ENCODE peak calls at places on chromosome 18, in ten cellular contexts. R is OCI-LY7, A is IMR-90, Z is tibial artery, F is PC-9, U is foreskin fibroblast, K is body of pancreas, M is cardiac muscle cell, C is kidney, G is brain microvascular endothelial cell. E is an unnamed sample.
A peak's percentile ranks its signal among the peaks of the same experiment; 100 is the strongest.

GRCh38 chr18:74804677-74805076 is 207.0 kb downstream of the ZNF407 start:
- DNase-seq in M (peak; percentile 19), G (no peak), R (peak; percentile 20), Z (no peak), U (no peak), A (no peak), K (no peak), C (no peak), F (no peak), E (no peak)

GRCh38 chr18:12366794-12367193 is 10.2 kb downstream of the AFG3L2 start:
- DNase-seq in R (no peak), U (no peak), A (no peak), M (no peak), Z (no peak), G (no peak), K (no peak), F (no peak), C (no peak), E (no peak)

GRCh38 chr18:63444567-63444966 is 22.3 kb upstream of the VPS4B start:
- DNase-seq in Z (no peak), K (peak; percentile 32), F (peak; percentile 79), U (peak; percentile 89), G (peak; percentile 69), R (no peak), A (peak; percentile 72), C (no peak), M (no peak), E (peak; percentile 27)

GRCh38 chr18:28063181-28063790 is 113.6 kb downstream of the CDH2 start:
- DNase-seq in M (no peak), U (peak; percentile 53), G (no peak), R (no peak), K (no peak), C (no peak), F (no peak), A (peak; percentile 48), Z (no peak), E (no peak)

GRCh38 chr18:26225022-26225693 is 1.1 kb upstream of the TAF4B start:
- DNase-seq in G (no peak), U (no peak), R (no peak), K (no peak), F (no peak), Z (no peak), A (no peak), M (no peak), C (no peak), E (no peak)

GRCh38 chr18:78006006-78006802 is 756.6 kb downstream of the GALR1 start:
- DNase-seq in Z (no peak), C (no peak), F (no peak), U (no peak), R (no peak), M (no peak), G (no peak), A (no peak), K (no peak), E (no peak)

GRCh38 chr18:53422896-53423295 is 801.6 kb downstream of the MBD2 start:
- DNase-seq in G (no peak), A (no peak), Z (no peak), F (no peak), U (no peak), K (no peak), M (no peak), C (no peak), R (no peak), E (no peak)

GRCh38 chr18:46622999-46623398 is 34.0 kb downstream of the LOXHD1 start:
- DNase-seq in R (peak; percentile 0), F (no peak), K (no peak), M (no peak), U (peak; percentile 28), C (no peak), Z (no peak), G (no peak), A (peak; percentile 15), E (no peak)

GRCh38 chr18:39166776-39167175 is 1601.2 kb upstream of the CELF4 start:
- DNase-seq in A (no peak), K (no peak), R (no peak), G (no peak), C (no peak), F (no peak), U (no peak), Z (no peak), M (no peak), E (no peak)

GRCh38 chr18:39162013-39162412 is 1596.4 kb upstream of the CELF4 start:
- DNase-seq in F (no peak), G (no peak), A (no peak), C (no peak), Z (no peak), M (no peak), K (no peak), U (no peak), R (no peak), E (no peak)

GRCh38 chr18:39173022-39173421 is 1607.4 kb upstream of the CELF4 start:
- DNase-seq in U (no peak), M (no peak), Z (no peak), F (no peak), G (no peak), C (no peak), R (no peak), A (no peak), K (no peak), E (no peak)

GRCh38 chr18:39168723-39169122 is 1603.1 kb upstream of the CELF4 start:
- DNase-seq in Z (no peak), G (no peak), K (no peak), C (no peak), U (no peak), A (no peak), R (no peak), F (no peak), M (no peak), E (no peak)

GRCh38 chr18:39167990-39168389 is 1602.4 kb upstream of the CELF4 start:
- DNase-seq in A (no peak), M (no peak), G (no peak), Z (no peak), C (no peak), F (no peak), R (no peak), U (no peak), K (no peak), E (no peak)
- TF ChIP-seq CTCF in A (no peak), M (no peak), G (no peak), Z (no peak), C (no peak), F (no peak), R (no peak), U (no peak), K (no peak), E (no peak)

DNA sequence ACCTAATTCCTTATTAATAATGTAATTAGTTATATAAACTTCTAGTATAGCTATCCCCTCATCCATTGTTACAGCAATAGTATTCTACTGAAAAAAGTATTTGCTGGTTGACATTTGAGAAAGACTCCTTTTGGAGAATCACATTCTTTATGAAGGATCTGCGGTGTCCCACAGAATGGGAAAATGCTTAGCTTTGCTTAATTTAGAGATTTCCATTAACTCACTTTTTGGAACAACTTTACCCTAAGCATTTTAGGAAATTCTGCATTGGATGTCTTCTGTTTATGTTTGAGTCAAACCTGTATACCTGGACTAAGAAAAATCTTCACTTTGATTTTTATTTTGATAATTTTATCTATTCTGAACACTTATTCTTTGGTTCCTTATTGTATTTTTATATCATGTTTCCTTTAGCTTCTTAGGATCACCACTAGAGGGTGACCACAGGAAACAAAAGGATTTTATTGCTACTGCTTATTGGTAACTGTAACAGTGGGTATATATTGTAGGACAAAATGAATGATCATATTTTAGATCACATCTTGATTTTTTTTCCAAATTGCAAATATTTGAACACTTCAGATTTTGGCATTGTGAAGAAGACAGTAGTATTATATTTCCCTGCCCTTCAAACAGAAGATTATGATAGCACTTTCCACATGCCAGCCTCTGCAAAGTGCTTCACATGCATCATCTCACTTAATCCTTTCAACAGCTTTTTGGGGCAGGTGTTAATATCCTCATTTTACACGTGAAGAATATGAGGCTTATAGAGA is 79.6 kb downstream of the MIB1 start:
- DNase-seq in R (peak; percentile 19), Z (no peak), F (no peak), C (no peak), G (no peak), U (peak; percentile 30), M (peak; percentile 38), A (peak; percentile 33), K (no peak), E (no peak)
- TF ChIP-seq CTCF in R (peak; percentile 86), Z (peak; percentile 58), F (peak; percentile 64), C (no peak), G (peak; percentile 53), U (peak; percentile 56), M (peak; percentile 68), A (peak; percentile 61), K (peak; percentile 22), E (peak; percentile 49)

GRCh38 chr18:56298935-56299334 is 339.5 kb downstream of the TXNL1 start:
- DNase-seq in F (peak; percentile 94), A (peak; percentile 62), K (peak; percentile 21), R (no peak), M (no peak), Z (no peak), C (no peak), G (peak; percentile 70), U (peak; percentile 68), E (no peak)
- TF ChIP-seq CTCF in F (peak; percentile 68), A (peak; percentile 42), K (no peak), R (no peak), M (peak; percentile 32), Z (no peak), C (no peak), G (peak; percentile 73), U (peak; percentile 14), E (peak; percentile 37)

GRCh38 chr18:22441638-22442037 is 23.9 kb upstream of the CTAGE1 start:
- DNase-seq in F (no peak), R (no peak), A (no peak), M (no peak), Z (no peak), K (no peak), G (no peak), U (no peak), C (no peak), E (no peak)
- TF ChIP-seq CTCF in F (no peak), R (peak; percentile 49), A (no peak), M (no peak), Z (no peak), K (no peak), G (no peak), U (no peak), C (no peak), E (no peak)

DNA sequence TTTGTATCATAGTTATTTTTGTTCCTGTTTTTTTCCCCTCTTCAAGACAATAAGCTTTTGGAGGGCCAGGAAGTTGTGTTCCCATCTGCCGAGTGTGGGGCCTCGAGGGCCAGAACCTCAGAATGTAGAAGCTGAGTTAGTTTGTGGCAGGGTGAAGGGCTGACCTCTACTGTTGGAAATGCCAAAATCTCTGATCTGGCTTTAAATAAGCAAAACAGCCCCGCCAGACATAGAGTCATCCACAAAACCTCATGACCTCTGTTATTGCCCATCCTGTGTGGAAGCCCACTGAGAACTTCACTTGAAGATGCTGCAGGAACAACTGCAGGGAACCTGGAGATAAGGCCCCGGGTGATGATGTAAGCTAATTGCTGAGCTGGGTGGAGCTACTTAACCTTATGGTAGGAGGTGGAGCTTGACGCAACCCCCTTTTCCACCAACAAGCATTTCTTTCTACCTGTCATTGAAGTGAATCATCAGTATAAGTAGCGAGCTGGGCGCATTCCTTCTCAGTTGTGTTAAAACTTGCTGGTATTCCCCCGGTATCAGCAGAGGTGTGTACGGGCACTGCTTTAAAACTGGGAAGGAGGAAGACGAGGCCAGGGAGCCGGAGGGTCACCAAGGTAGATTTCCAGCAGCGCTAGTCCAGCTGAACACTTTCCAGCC is 177.2 kb downstream of the NEDD4L start:
- DNase-seq in R (no peak), M (no peak), G (peak; percentile 92), Z (no peak), U (peak; percentile 57), F (peak; percentile 93), K (peak; percentile 69), A (peak; percentile 53), C (no peak), E (no peak)
- TF ChIP-seq CTCF in R (no peak), M (no peak), G (no peak), Z (no peak), U (no peak), F (no peak), K (no peak), A (no peak), C (no peak), E (no peak)

E was measured in HFF-Myc.